ENCODE peak calls at places on chromosomes 13 and 19, in five cellular contexts. U is suprapubic skin, X is H1, F is sigmoid colon, R is transverse colon. P is an unnamed sample.
A peak's percentile ranks its signal among the peaks of the same experiment; 100 is the strongest.

GRCh38 chr13:40644838-40645620 is 21.4 kb downstream of the FOXO1 start:
- DNase-seq in U (no peak), X (no peak), F (no peak), R (no peak), P (no peak)

GRCh38 chr13:78601124-78601885 is 2.0 kb downstream of the POU4F1 start:
- DNase-seq in U (no peak), X (peak; percentile 65), F (no peak), R (no peak), P (no peak)

GRCh38 chr13:44371421-44371820 is 2.2 kb upstream of the SERP2 start:
- DNase-seq in U (no peak), X (no peak), F (no peak), R (no peak), P (no peak)

GRCh38 chr19:47110521-47111080 is 3.0 kb downstream of the ZC3H4 start:
- DNase-seq in U (no peak), X (no peak), F (no peak), R (no peak), P (no peak)

GRCh38 chr19:51014242-51014641 is 5.3 kb downstream of the KLK10 start:
- DNase-seq in U (no peak), X (no peak), F (no peak), R (no peak), P (no peak)

GRCh38 chr13:23558675-23559536 is 11.3 kb upstream of the TNFRSF19 start:
- DNase-seq in U (no peak), X (no peak), F (peak; percentile 83), R (no peak), P (peak; percentile 38)

GRCh38 chr13:31053098-31053497 is 108.6 kb downstream of the HSPH1 start:
- DNase-seq in U (peak; percentile 44), X (no peak), F (no peak), R (no peak), P (no peak)

GRCh38 chr13:73341748-73342147 is 282.9 kb downstream of the KLF5 start:
- DNase-seq in U (no peak), X (no peak), F (no peak), R (no peak), P (no peak)

GRCh38 chr19:50414850-50415660 is 3.7 kb upstream of the SPIB start:
- DNase-seq in U (no peak), X (peak; percentile 98), F (peak; percentile 86), R (peak; percentile 83), P (peak; percentile 79)

GRCh38 chr13:73140804-73141203 is 82.0 kb downstream of the KLF5 start:
- DNase-seq in U (no peak), X (no peak), F (no peak), R (no peak), P (peak; percentile 33)

GRCh38 chr19:7655581-7655980 is 13.3 kb upstream of the RETN start:
- DNase-seq in U (no peak), X (no peak), F (no peak), R (no peak), P (no peak)
- TF ChIP-seq POLR2AphosphoS5 in U (no peak), X (no peak), F (no peak), R (no peak), P (no peak)

DNA sequence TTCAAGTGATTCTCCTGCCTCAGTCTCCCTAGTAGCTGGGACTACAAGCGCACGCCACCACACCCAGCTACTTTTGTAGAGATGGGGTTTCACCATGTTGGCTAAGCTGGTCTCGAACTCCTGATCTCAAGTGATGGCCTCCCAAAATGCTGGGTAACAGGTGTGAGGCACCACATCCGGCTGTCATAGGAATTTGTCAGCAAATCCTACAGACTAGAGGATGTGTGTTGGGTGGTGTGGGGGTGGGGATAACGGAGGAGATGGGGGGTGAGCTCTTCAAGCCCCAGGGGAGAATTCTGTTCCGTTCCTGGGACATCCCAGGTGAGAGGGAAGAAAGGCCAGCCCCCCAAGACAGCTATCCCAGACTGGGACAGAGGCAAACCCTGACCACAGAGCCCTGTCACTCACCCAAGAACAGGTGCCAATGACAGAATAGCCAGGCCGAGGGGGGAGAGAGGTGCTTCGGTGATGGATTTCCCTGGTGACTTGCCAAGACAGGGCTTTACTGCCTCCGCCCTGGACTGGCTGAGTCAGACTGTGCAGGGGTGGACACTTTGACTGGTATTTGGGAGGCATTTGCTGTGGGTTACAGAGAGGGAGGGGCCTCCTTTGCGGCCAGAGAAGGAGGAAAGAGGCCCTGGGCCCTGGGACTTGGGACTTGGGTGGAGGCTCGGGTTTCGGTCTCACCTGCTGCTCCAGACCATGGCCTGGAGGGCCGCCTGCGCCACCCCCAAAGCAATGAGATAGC is 4.7 kb upstream of the EPS8L1 start:
- DNase-seq in U (no peak), X (no peak), F (no peak), R (peak; percentile 86), P (peak; percentile 73)
- TF ChIP-seq EP300 in U (no peak), X (no peak), F (no peak), R (no peak), P (no peak)

DNA sequence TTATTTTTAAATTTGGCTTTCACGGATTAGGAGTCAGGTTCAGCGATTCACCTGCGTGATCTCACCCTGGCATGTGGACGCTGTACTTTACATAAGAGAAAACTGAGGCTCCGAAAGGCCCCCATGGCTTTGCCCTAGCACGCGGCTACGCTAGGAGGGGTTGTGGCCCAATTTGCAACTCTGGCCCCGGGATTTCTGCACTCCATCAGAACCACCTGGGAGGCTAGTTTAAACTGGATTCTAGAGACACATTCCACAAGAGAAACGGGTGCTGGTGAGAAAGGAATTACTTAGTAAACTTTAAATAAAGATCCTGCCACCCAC is 6.2 kb downstream of the BCL3 start:
- DNase-seq in U (no peak), X (no peak), F (no peak), R (no peak), P (no peak)
- H3K4me1 ChIP-seq in U (peaks cover 97% of the 10 kb centered on the region), X (peaks cover 17% of the 10 kb centered on the region), F (peaks cover 90% of the 10 kb centered on the region), R (peaks cover 87% of the 10 kb centered on the region), P (peaks cover 88% of the 10 kb centered on the region)

GRCh38 chr19:42198676-42199439 is 18.6 kb downstream of the DEDD2 start:
- DNase-seq in U (no peak), X (no peak), F (no peak), R (peak; percentile 72), P (peak; percentile 44)

GRCh38 chr19:42200116-42200740 is 17.2 kb downstream of the DEDD2 start:
- DNase-seq in U (no peak), X (no peak), F (no peak), R (no peak), P (no peak)

GRCh38 chr19:42201489-42202289 is 15.8 kb downstream of the DEDD2 start:
- DNase-seq in U (no peak), X (no peak), F (no peak), R (peak; percentile 56), P (peak; percentile 45)

GRCh38 chr19:42197375-42197817 is 20.1 kb downstream of the DEDD2 start:
- DNase-seq in U (no peak), X (no peak), F (no peak), R (no peak), P (no peak)

GRCh38 chr19:42199440-42200115 is 17.9 kb downstream of the DEDD2 start:
- DNase-seq in U (peak; percentile 81), X (no peak), F (peak; percentile 76), R (peak; percentile 53), P (peak; percentile 34)
- TF ChIP-seq POLR2AphosphoS5 in U (no peak), X (no peak), F (no peak), R (no peak), P (no peak)

DNA sequence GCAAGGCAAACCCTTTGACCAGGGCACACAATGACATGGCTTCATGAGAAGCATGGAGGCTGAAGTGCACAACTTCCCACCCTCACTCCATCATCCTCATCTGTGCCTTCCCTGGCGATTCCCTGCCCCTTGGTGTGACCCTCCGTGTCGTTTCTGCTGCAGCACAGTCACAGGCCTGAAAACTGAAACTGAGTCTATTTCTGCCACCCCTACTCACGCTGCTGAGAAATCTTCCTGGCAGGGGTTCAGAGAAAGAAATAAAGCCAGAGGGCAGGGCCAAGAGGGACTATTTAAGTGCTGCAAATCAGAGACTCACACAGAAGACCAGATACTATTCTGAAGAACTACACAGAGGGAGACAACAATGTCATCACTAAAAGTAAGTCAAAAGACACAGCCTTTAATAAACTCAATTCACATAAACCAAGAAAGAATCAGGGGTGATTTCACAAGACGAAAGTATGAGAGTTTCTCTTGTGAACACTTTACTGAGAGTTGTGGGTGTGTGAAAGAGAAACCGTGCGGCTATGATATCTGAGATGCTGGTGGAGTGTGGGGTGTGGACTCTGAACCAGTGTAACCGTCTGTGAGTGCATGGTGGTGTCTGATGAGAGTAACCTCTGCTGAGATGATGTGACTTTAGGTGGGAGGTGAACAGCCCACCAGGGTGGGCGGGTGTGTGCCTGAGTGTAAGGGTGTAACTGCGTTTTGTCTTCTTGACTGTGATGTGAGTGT is 23.5 kb downstream of the LGALS16 start:
- DNase-seq in U (no peak), X (no peak), F (no peak), R (no peak), P (no peak)
- TF ChIP-seq EP300 in U (no peak), X (no peak), F (no peak), R (no peak), P (no peak)

DNA sequence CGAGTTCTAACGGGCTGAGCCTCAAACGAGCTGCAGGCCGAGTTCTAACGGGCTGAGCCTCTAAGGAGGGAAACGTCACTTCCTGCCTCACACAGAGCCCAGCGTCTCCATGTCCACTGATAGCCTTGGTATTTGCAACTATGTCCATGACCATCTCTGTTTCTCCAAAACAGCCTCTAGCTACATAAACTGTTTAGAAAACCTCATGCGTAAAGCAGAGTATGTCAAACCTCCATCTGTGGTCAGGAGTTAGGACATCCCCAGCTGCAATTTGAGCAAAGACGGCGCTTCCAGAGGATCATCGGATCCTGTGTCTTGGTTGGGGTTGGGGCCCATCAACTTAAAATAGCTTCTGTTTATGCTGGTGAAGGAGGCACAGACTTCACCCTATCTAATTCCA is 20.8 kb downstream of the RASA3 start:
- DNase-seq in U (peak; percentile 16), X (no peak), F (peak; percentile 56), R (peak; percentile 8), P (no peak)
- H3K4me1 ChIP-seq in U (peaks cover 20% of the 10 kb centered on the region), X (peaks cover 4% of the 10 kb centered on the region), F (peaks cover 28% of the 10 kb centered on the region), R (peaks cover 49% of the 10 kb centered on the region), P (peaks cover 49% of the 10 kb centered on the region)

GRCh38 chr13:114058051-114058867 is 74.2 kb downstream of the RASA3 start:
- DNase-seq in U (peak; percentile 58), X (no peak), F (no peak), R (no peak), P (no peak)

GRCh38 chr13:114061047-114061446 is 71.4 kb downstream of the RASA3 start:
- DNase-seq in U (no peak), X (no peak), F (no peak), R (no peak), P (no peak)

GRCh38 chr13:114061746-114062145 is 70.7 kb downstream of the RASA3 start:
- DNase-seq in U (peak; percentile 53), X (no peak), F (no peak), R (no peak), P (no peak)

GRCh38 chr13:114059428-114059827 is 73.0 kb downstream of the RASA3 start:
- DNase-seq in U (peak; percentile 57), X (no peak), F (no peak), R (no peak), P (no peak)

GRCh38 chr13:114059946-114060860 is 72.2 kb downstream of the RASA3 start:
- DNase-seq in U (peak; percentile 62), X (no peak), F (no peak), R (no peak), P (no peak)
- TF ChIP-seq POLR2AphosphoS5 in U (no peak), X (no peak), F (no peak), R (no peak), P (no peak)

GRCh38 chr19:3154957-3155736 is 19.3 kb downstream of the GNA15 start:
- DNase-seq in U (peak; percentile 84), X (no peak), F (peak; percentile 77), R (peak; percentile 62), P (peak; percentile 61)
- TF ChIP-seq EP300 in U (no peak), X (no peak), F (peak; percentile 47), R (no peak), P (no peak)

GRCh38 chr13:75996582-75996981 is 360.5 kb downstream of the LMO7 start:
- DNase-seq in U (no peak), X (no peak), F (no peak), R (no peak), P (no peak)
- H3K4me1 ChIP-seq in U (no peaks in the 10 kb centered on the region), X (no peaks in the 10 kb centered on the region), F (no peaks in the 10 kb centered on the region), R (no peaks in the 10 kb centered on the region), P (no peaks in the 10 kb centered on the region)

P was measured in stomach.